ENCODE peak calls at places on chromosomes 4 and X, in seven cellular contexts. H, Y, W, U, A, S and R are unnamed samples.

GRCh38 chr4:11487876-11488545 is 59.3 kb upstream of the HS3ST1 start:
- DNase-seq in H (no peak), Y (no peak), W (no peak), U (peak), A (no peak), S (no peak), R (no peak)

GRCh38 chr4:134174271-134174670 is 27.3 kb downstream of the PABPC4L start:
- DNase-seq in H (no peak), Y (no peak), W (no peak), U (no peak), A (no peak), S (no peak), R (no peak)

GRCh38 chrX:149504226-149504914 is 736 bp downstream of the IDS start:
- DNase-seq in H (no peak), Y (peak), W (peak), U (peak), A (no peak), S (peak), R (no peak)

GRCh38 chr4:89549907-89550306 is 242.3 kb upstream of the GPRIN3 start:
- DNase-seq in H (peak), Y (no peak), W (no peak), U (peak), A (no peak), S (peak), R (no peak)

GRCh38 chrX:21374994-21375794 is 976 bp downstream of the CNKSR2 start:
- DNase-seq in H (no peak), Y (peak), W (peak), U (no peak), A (no peak), S (no peak), R (peak)

GRCh38 chr4:56619160-56619559 is 61.9 kb downstream of the HOPX start:
- DNase-seq in H (peak), Y (no peak), W (no peak), U (peak), A (no peak), S (no peak), R (no peak)

GRCh38 chrX:74383611-74384010 is 37.7 kb upstream of the SLC16A2 start:
- DNase-seq in H (peak), Y (peak), W (peak), U (peak), A (no peak), S (peak), R (peak)

GRCh38 chrX:15564981-15565579 is 35.7 kb downstream of the ACE2 start:
- DNase-seq in H (peak), Y (peak), W (peak), U (peak), A (peak), S (peak), R (no peak)

GRCh38 chr4:98055800-98056501 is 87.3 kb downstream of the STPG2 start:
- DNase-seq in H (no peak), Y (peak), W (peak), U (no peak), A (no peak), S (peak), R (no peak)

GRCh38 chrX:1464282-1465131 is 11.8 kb upstream of the ASMTL start:
- DNase-seq in H (no peak), Y (no peak), W (peak), U (no peak), A (no peak), S (no peak), R (no peak)

GRCh38 chrX:54540289-54540688 is 10.3 kb downstream of the GNL3L start:
- DNase-seq in H (peak), Y (peak), W (no peak), U (peak), A (no peak), S (peak), R (no peak)

DNA sequence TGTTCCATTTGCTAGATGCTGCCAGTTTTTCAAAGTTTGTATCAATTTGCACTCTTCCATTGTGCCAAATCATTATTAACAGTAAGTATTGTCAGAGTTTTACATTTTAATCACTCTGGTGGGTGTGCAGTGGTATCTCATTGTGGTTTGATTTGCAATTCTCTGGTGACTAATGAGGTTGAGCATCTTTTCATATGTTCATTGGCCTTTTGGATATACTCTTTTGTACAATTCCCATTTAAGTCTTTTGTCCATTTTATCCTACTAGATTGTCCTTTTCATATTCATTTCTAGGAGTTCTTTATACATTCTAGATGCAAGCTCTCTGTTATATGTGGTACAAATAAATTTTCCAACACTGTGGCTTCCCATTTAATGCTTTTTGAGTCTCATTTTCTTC is 17.4 kb upstream of the ARHGAP36 start:
- DNase-seq in H (no peak), Y (no peak), W (no peak), U (no peak), A (no peak), S (no peak), R (no peak)
- H2BK5ac ChIP-seq in H (no peak), Y (no peak), W (no peak), U (no peak), A (no peak), S (no peak), R (no peak)

GRCh38 chr4:121791481-121791880 is 9.6 kb upstream of the EXOSC9 start:
- DNase-seq in H (peak), Y (no peak), W (no peak), U (no peak), A (no peak), S (no peak), R (no peak)
- H2BK5ac ChIP-seq in H (peak), Y (no peak), W (no peak), U (no peak), A (no peak), S (no peak), R (no peak)

GRCh38 chrX:10031743-10032142 is 64.6 kb downstream of the CLDN34 start:
- DNase-seq in H (no peak), Y (no peak), W (no peak), U (no peak), A (no peak), S (no peak), R (no peak)

GRCh38 chrX:10030570-10030969 is 63.4 kb downstream of the CLDN34 start:
- DNase-seq in H (peak), Y (no peak), W (no peak), U (no peak), A (no peak), S (peak), R (no peak)

GRCh38 chrX:10033360-10034007 is 66.3 kb downstream of the CLDN34 start:
- DNase-seq in H (peak), Y (no peak), W (no peak), U (peak), A (no peak), S (no peak), R (no peak)

GRCh38 chrX:10034740-10035260 is 67.6 kb downstream of the CLDN34 start:
- DNase-seq in H (no peak), Y (no peak), W (no peak), U (no peak), A (no peak), S (no peak), R (no peak)

DNA sequence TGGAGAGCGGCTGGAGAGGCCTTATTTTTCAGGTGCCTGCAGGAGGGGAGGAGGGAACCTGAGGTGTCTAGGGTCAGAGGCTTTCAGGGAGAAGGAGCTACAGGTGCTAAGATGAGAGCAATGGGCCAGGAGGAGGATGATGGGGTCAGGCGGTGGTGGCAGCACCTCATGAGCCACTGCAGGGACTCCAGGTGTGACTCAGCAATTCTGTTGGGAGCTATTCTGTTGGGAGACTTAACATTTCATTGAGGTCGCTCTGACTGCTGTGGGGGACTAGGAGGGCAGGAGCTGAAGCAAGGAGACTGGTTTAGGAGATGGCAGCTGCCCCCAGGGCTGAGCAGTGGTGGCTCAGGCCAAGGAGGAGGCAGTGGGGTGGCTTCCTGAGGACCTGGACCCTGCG is 65.0 kb downstream of the CLDN34 start:
- DNase-seq in H (no peak), Y (no peak), W (no peak), U (no peak), A (no peak), S (no peak), R (no peak)
- H2BK5ac ChIP-seq in H (no peak), Y (no peak), W (no peak), U (no peak), A (no peak), S (no peak), R (peak)

GRCh38 chr4:156788782-156789181 is 182.8 kb downstream of the PDGFC start:
- DNase-seq in H (no peak), Y (no peak), W (no peak), U (no peak), A (no peak), S (no peak), R (no peak)

GRCh38 chr4:156794863-156795262 is 176.7 kb downstream of the PDGFC start:
- DNase-seq in H (no peak), Y (no peak), W (no peak), U (no peak), A (no peak), S (no peak), R (no peak)

GRCh38 chr4:156792462-156793085 is 179.0 kb downstream of the PDGFC start:
- DNase-seq in H (no peak), Y (no peak), W (no peak), U (no peak), A (no peak), S (no peak), R (no peak)

GRCh38 chr4:156786713-156787112 is 184.9 kb downstream of the PDGFC start:
- DNase-seq in H (no peak), Y (no peak), W (no peak), U (no peak), A (no peak), S (no peak), R (no peak)

GRCh38 chr4:156790866-156791265 is 180.7 kb downstream of the PDGFC start:
- DNase-seq in H (peak), Y (peak), W (no peak), U (peak), A (no peak), S (no peak), R (peak)
- H2BK5ac ChIP-seq in H (peak), Y (no peak), W (no peak), U (no peak), A (no peak), S (no peak), R (no peak)

GRCh38 chrX:65877953-65878352 is 161.9 kb downstream of the VSIG4 start:
- DNase-seq in H (no peak), Y (no peak), W (no peak), U (no peak), A (no peak), S (no peak), R (no peak)

GRCh38 chrX:65874765-65875164 is 165.1 kb downstream of the VSIG4 start:
- DNase-seq in H (no peak), Y (no peak), W (no peak), U (no peak), A (no peak), S (no peak), R (no peak)

GRCh38 chrX:65879977-65880799 is 159.7 kb downstream of the VSIG4 start:
- DNase-seq in H (no peak), Y (no peak), W (no peak), U (no peak), A (no peak), S (no peak), R (no peak)

GRCh38 chrX:65874110-65874509 is 165.8 kb downstream of the VSIG4 start:
- DNase-seq in H (no peak), Y (peak), W (no peak), U (no peak), A (no peak), S (no peak), R (no peak)

GRCh38 chrX:65878456-65878855 is 161.4 kb downstream of the VSIG4 start:
- DNase-seq in H (no peak), Y (no peak), W (no peak), U (no peak), A (no peak), S (no peak), R (no peak)
- H2BK5ac ChIP-seq in H (no peak), Y (no peak), W (no peak), U (no peak), A (no peak), S (no peak), R (no peak)

DNA sequence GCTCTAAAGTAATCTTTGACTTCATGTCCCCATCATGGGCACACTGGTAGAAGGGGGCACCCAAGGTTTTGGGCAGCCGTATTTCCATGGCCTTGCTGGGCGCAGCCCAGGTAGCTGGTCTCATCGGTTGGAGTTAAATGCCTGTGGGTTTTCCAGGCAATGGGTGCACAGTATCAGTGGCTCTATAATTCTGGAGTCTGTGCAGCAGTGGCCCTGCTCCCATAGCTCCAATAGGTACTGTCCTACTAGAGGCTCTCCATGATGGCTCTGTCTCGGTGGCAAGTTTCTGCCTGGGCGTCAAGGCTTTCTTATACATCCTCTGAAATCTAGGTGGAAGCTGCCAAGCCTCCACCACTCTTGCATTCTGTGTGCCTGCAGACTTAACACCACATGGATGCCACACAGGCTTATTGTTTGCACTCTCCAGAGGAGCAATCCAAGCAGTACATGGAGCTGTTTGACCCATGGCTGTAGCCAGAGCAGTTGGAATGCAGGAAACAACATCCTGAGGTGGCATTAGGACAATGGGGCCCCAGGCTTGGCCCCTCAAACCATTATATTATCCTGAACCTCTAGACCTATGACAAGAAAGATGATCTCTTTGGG is 60.5 kb upstream of the UGT8 start:
- DNase-seq in H (no peak), Y (no peak), W (no peak), U (no peak), A (no peak), S (no peak), R (no peak)
- H2BK5ac ChIP-seq in H (no peak), Y (no peak), W (no peak), U (no peak), A (no peak), S (no peak), R (no peak)

DNA sequence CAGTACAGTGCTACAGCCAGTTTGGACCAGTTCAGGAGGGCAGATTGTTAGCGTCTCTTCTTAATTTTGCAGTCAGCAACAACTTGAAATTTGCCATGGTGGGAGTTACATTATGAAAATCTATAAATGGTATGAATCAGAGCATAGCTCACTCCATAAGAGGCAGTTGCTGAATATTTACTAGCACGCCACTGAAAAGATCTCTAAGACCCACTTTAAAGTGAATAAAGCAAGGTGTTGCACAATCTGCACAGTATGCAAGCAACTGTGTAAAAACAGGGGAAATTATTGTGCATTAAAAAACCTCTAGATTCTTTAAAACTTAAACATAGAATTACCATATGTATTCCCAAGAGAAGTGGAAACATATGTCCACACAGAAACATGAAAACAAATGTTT is 20.2 kb upstream of the SOD3 start:
- DNase-seq in H (peak), Y (no peak), W (no peak), U (no peak), A (no peak), S (no peak), R (no peak)
- H2BK5ac ChIP-seq in H (no peak), Y (no peak), W (no peak), U (no peak), A (no peak), S (no peak), R (no peak)

GRCh38 chr4:119661231-119661630 is 32.6 kb upstream of the PDE5A start:
- DNase-seq in H (no peak), Y (no peak), W (no peak), U (no peak), A (no peak), S (no peak), R (no peak)
- H2BK5ac ChIP-seq in H (peak), Y (no peak), W (no peak), U (no peak), A (no peak), S (no peak), R (no peak)

GRCh38 chr4:75343333-75343732 is 170.9 kb downstream of the RCHY1 start:
- DNase-seq in H (no peak), Y (no peak), W (no peak), U (peak), A (no peak), S (no peak), R (no peak)
- H2BK5ac ChIP-seq in H (no peak), Y (no peak), W (no peak), U (no peak), A (no peak), S (no peak), R (no peak)

DNA sequence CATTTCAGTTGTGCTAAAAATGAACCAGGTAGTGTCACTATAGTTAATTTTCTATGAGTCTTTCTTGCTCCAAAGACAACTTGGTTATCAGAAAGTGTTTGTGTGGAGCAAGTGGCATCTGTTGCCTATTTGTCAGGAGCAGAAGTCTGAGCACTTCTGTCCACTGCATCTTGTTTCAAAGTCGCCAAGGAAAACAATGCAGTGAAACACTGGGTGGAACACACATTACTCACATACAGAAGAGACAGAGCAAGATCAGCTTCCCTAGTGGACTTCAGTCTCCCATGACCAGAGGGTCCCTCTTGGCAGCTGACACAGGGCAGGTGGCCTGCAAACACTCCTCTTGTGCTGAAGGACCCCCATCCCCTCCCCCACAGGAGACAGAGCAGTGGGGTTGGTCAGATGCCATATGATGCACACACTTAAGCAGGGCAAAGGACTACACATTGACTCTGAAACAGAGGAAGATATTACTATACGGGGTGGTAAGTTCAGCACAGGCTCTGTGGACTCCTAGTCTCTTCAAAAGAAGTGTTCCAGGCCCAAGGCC is 3.6 kb upstream of the BBS12 start:
- DNase-seq in H (no peak), Y (no peak), W (no peak), U (no peak), A (no peak), S (no peak), R (no peak)
- H2BK5ac ChIP-seq in H (no peak), Y (no peak), W (no peak), U (no peak), A (no peak), S (no peak), R (no peak)